ENCODE peak calls at places on chromosome 2, in eight cellular contexts. One of them, this sample, is unnamed.

GRCh38 chr2:138572318-138572717 is 70.7 kb downstream of the SPOPL start:
- DNase-seq in T-helper 9 cell: no peak
- DNase-seq in activated CD4-positive, alpha-beta T cell treated with anti-CD3 and anti-CD28 coated beads, Interleukin-2, amount 50 U/mL, for 1 hour: no peak
- DNase-seq in ACHN: no peak
- DNase-seq in NCI-H1694 treated with DMSO at 0.1 percent for 48 hours: no peak
- DNase-seq in GM19239: no peak
- DNase-seq in nucleus accumbens: no peak
- DNase-seq in lung: no peak
- DNase-seq in this sample: no peak

GRCh38 chr2:46779447-46779941 is 136.1 kb downstream of the MCFD2 start:
- DNase-seq in NCI-H1694 treated with DMSO at 0.1 percent for 48 hours: no peak
- DNase-seq in ACHN: no peak
- DNase-seq in lung: no peak
- DNase-seq in activated CD4-positive, alpha-beta T cell treated with anti-CD3 and anti-CD28 coated beads, Interleukin-2, amount 50 U/mL, for 1 hour: no peak
- DNase-seq in T-helper 9 cell: no peak
- DNase-seq in GM19239: no peak
- DNase-seq in nucleus accumbens: no peak
- DNase-seq in this sample: no peak

GRCh38 chr2:26018184-26018716 is 15.6 kb upstream of the RAB10 start:
- DNase-seq in NCI-H1694 treated with DMSO at 0.1 percent for 48 hours: peak
- DNase-seq in lung: peak
- DNase-seq in GM19239: no peak
- DNase-seq in activated CD4-positive, alpha-beta T cell treated with anti-CD3 and anti-CD28 coated beads, Interleukin-2, amount 50 U/mL, for 1 hour: no peak
- DNase-seq in ACHN: peak
- DNase-seq in nucleus accumbens: no peak
- DNase-seq in T-helper 9 cell: no peak
- DNase-seq in this sample: no peak

GRCh38 chr2:166344286-166345113 is 31.2 kb downstream of the SCN9A start:
- DNase-seq in NCI-H1694 treated with DMSO at 0.1 percent for 48 hours: no peak
- DNase-seq in ACHN: no peak
- DNase-seq in T-helper 9 cell: no peak
- DNase-seq in nucleus accumbens: no peak
- DNase-seq in GM19239: no peak
- DNase-seq in lung: no peak
- DNase-seq in activated CD4-positive, alpha-beta T cell treated with anti-CD3 and anti-CD28 coated beads, Interleukin-2, amount 50 U/mL, for 1 hour: no peak
- DNase-seq in this sample: no peak

GRCh38 chr2:43838560-43839267 is at the start of the genes ABCG5 and ABCG8:
- DNase-seq in T-helper 9 cell: no peak
- DNase-seq in NCI-H1694 treated with DMSO at 0.1 percent for 48 hours: no peak
- DNase-seq in GM19239: no peak
- DNase-seq in activated CD4-positive, alpha-beta T cell treated with anti-CD3 and anti-CD28 coated beads, Interleukin-2, amount 50 U/mL, for 1 hour: no peak
- DNase-seq in lung: no peak
- DNase-seq in nucleus accumbens: no peak
- DNase-seq in ACHN: no peak
- DNase-seq in this sample: no peak

GRCh38 chr2:31365348-31365747 is 49.2 kb downstream of the XDH start:
- DNase-seq in GM19239: no peak
- DNase-seq in ACHN: no peak
- DNase-seq in lung: no peak
- DNase-seq in NCI-H1694 treated with DMSO at 0.1 percent for 48 hours: no peak
- DNase-seq in T-helper 9 cell: no peak
- DNase-seq in activated CD4-positive, alpha-beta T cell treated with anti-CD3 and anti-CD28 coated beads, Interleukin-2, amount 50 U/mL, for 1 hour: no peak
- DNase-seq in nucleus accumbens: no peak
- DNase-seq in this sample: no peak

GRCh38 chr2:207253946-207254345 is 88.2 kb upstream of the KLF7 start:
- DNase-seq in activated CD4-positive, alpha-beta T cell treated with anti-CD3 and anti-CD28 coated beads, Interleukin-2, amount 50 U/mL, for 1 hour: no peak
- DNase-seq in T-helper 9 cell: no peak
- DNase-seq in nucleus accumbens: no peak
- DNase-seq in GM19239: no peak
- DNase-seq in lung: no peak
- DNase-seq in NCI-H1694 treated with DMSO at 0.1 percent for 48 hours: no peak
- DNase-seq in ACHN: peak
- DNase-seq in this sample: no peak

GRCh38 chr2:240604939-240605716 is 18.6 kb downstream of the CAPN10 start:
- DNase-seq in GM19239: no peak
- DNase-seq in T-helper 9 cell: no peak
- DNase-seq in activated CD4-positive, alpha-beta T cell treated with anti-CD3 and anti-CD28 coated beads, Interleukin-2, amount 50 U/mL, for 1 hour: no peak
- DNase-seq in nucleus accumbens: no peak
- DNase-seq in NCI-H1694 treated with DMSO at 0.1 percent for 48 hours: no peak
- DNase-seq in lung: no peak
- DNase-seq in ACHN: no peak
- DNase-seq in this sample: no peak

GRCh38 chr2:237109421-237109820 is 23.7 kb downstream of the COPS8 start:
- DNase-seq in nucleus accumbens: no peak
- DNase-seq in NCI-H1694 treated with DMSO at 0.1 percent for 48 hours: no peak
- DNase-seq in GM19239: no peak
- DNase-seq in T-helper 9 cell: no peak
- DNase-seq in lung: no peak
- DNase-seq in activated CD4-positive, alpha-beta T cell treated with anti-CD3 and anti-CD28 coated beads, Interleukin-2, amount 50 U/mL, for 1 hour: no peak
- DNase-seq in ACHN: no peak
- DNase-seq in this sample: no peak

GRCh38 chr2:86608832-86609231 is 14.8 kb downstream of the RNF103 start:
- DNase-seq in lung: no peak
- DNase-seq in ACHN: no peak
- DNase-seq in NCI-H1694 treated with DMSO at 0.1 percent for 48 hours: no peak
- DNase-seq in GM19239: no peak
- DNase-seq in activated CD4-positive, alpha-beta T cell treated with anti-CD3 and anti-CD28 coated beads, Interleukin-2, amount 50 U/mL, for 1 hour: no peak
- DNase-seq in T-helper 9 cell: no peak
- DNase-seq in nucleus accumbens: no peak
- DNase-seq in this sample: no peak

GRCh38 chr2:25664531-25665307 is 8.7 kb downstream of the DTNB start:
- DNase-seq in NCI-H1694 treated with DMSO at 0.1 percent for 48 hours: no peak
- DNase-seq in T-helper 9 cell: no peak
- DNase-seq in activated CD4-positive, alpha-beta T cell treated with anti-CD3 and anti-CD28 coated beads, Interleukin-2, amount 50 U/mL, for 1 hour: peak
- DNase-seq in lung: peak
- DNase-seq in GM19239: no peak
- DNase-seq in nucleus accumbens: no peak
- DNase-seq in ACHN: peak
- DNase-seq in this sample: no peak

GRCh38 chr2:212535963-212536362 is 2.6 kb downstream of the ERBB4 start:
- DNase-seq in ACHN: no peak
- DNase-seq in GM19239: no peak
- DNase-seq in lung: no peak
- DNase-seq in activated CD4-positive, alpha-beta T cell treated with anti-CD3 and anti-CD28 coated beads, Interleukin-2, amount 50 U/mL, for 1 hour: no peak
- DNase-seq in T-helper 9 cell: no peak
- DNase-seq in NCI-H1694 treated with DMSO at 0.1 percent for 48 hours: no peak
- DNase-seq in nucleus accumbens: peak
- DNase-seq in this sample: no peak

GRCh38 chr2:119864318-119864717 is 104.6 kb downstream of the PTPN4 start:
- DNase-seq in NCI-H1694 treated with DMSO at 0.1 percent for 48 hours: no peak
- DNase-seq in nucleus accumbens: no peak
- DNase-seq in T-helper 9 cell: no peak
- DNase-seq in GM19239: no peak
- DNase-seq in lung: no peak
- DNase-seq in activated CD4-positive, alpha-beta T cell treated with anti-CD3 and anti-CD28 coated beads, Interleukin-2, amount 50 U/mL, for 1 hour: no peak
- DNase-seq in ACHN: no peak
- DNase-seq in this sample: no peak